ENCODE peak calls at places on chromosomes 1 and 21, in seven cellular contexts. O is tibial artery; F is naive thymus-derived CD4-positive, alpha-beta T cell; Z is thoracic aorta; L is iPS DF 6.9; S is esophagus muscularis mucosa; W is hepatocyte. E is an unnamed sample.

GRCh38 chr1:234208791-234209190 is 164.5 kb upstream of the COA6 start:
- DNase-seq in O (no peak), F (no peak), Z (no peak), L (no peak), S (peak), W (no peak), E (no peak)

GRCh38 chr1:179105393-179105792 is 23.5 kb downstream of the TOR3A start:
- DNase-seq in O (no peak), F (no peak), Z (no peak), L (no peak), S (no peak), W (peak), E (no peak)

GRCh38 chr1:55057270-55057955 is 18.1 kb downstream of the PCSK9 start:
- DNase-seq in O (no peak), F (no peak), Z (no peak), L (no peak), S (no peak), W (no peak), E (no peak)

GRCh38 chr1:19003371-19004290 is 47.2 kb upstream of the IFFO2 start:
- DNase-seq in O (no peak), F (no peak), Z (no peak), L (no peak), S (no peak), W (no peak), E (peak)

GRCh38 chr1:54239603-54240002 is 39.6 kb downstream of the MRPL37 start:
- DNase-seq in O (peak), F (no peak), Z (no peak), L (no peak), S (no peak), W (no peak), E (no peak)

GRCh38 chr1:35573198-35573775 is at the start of gene TFAP2E:
- DNase-seq in O (no peak), F (no peak), Z (no peak), L (no peak), S (no peak), W (no peak), E (no peak)

GRCh38 chr21:31887596-31887920 is 14.7 kb downstream of the HUNK start:
- DNase-seq in O (peak), F (no peak), Z (no peak), L (no peak), S (no peak), W (no peak), E (no peak)

GRCh38 chr21:33940846-33941245 is 25.2 kb upstream of the ATP5PO start:
- DNase-seq in O (no peak), F (no peak), Z (no peak), L (no peak), S (no peak), W (no peak), E (peak)

GRCh38 chr1:88609051-88609450 is 75.0 kb upstream of the PKN2 start:
- DNase-seq in O (no peak), F (no peak), Z (no peak), L (no peak), S (no peak), W (no peak), E (no peak)

GRCh38 chr1:213761845-213762407 is 225.8 kb upstream of the PROX1 start:
- DNase-seq in O (no peak), F (peak), Z (no peak), L (no peak), S (no peak), W (no peak), E (no peak)

GRCh38 chr1:31669786-31670582 is 25.3 kb upstream of the PEF1 start:
- DNase-seq in O (peak), F (peak), Z (peak), L (no peak), S (no peak), W (peak), E (peak)

GRCh38 chr1:209150114-209150513 is 433.4 kb upstream of the CAMK1G start:
- DNase-seq in O (no peak), F (no peak), Z (no peak), L (peak), S (no peak), W (peak), E (peak)

GRCh38 chr1:187074445-187075045 is 245.8 kb downstream of the PLA2G4A start:
- DNase-seq in O (no peak), F (no peak), Z (no peak), L (no peak), S (no peak), W (no peak), E (no peak)

GRCh38 chr1:245742891-245743290 is 588.1 kb downstream of the KIF26B start:
- DNase-seq in O (no peak), F (no peak), Z (no peak), L (no peak), S (no peak), W (no peak), E (peak)

GRCh38 chr1:107530543-107530942 is 389.7 kb downstream of the NTNG1 start:
- DNase-seq in O (no peak), F (no peak), Z (no peak), L (no peak), S (no peak), W (no peak), E (no peak)

GRCh38 chr1:90713741-90714509 is 3.2 kb downstream of the BARHL2 start:
- DNase-seq in O (no peak), F (no peak), Z (no peak), L (no peak), S (peak), W (no peak), E (no peak)

GRCh38 chr1:160748877-160749269 is 9.8 kb downstream of the SLAMF7 start:
- DNase-seq in O (no peak), F (no peak), Z (no peak), L (no peak), S (no peak), W (no peak), E (no peak)

GRCh38 chr1:1024421-1025415 is 4.8 kb downstream of the AGRN start:
- DNase-seq in O (no peak), F (no peak), Z (no peak), L (no peak), S (no peak), W (peak), E (no peak)

GRCh38 chr1:39816431-39817090 is 27.9 kb upstream of the BMP8B start:
- DNase-seq in O (peak), F (peak), Z (peak), L (peak), S (no peak), W (peak), E (peak)

GRCh38 chr1:6991271-6991670 is 206.0 kb downstream of the CAMTA1 start:
- DNase-seq in O (no peak), F (no peak), Z (no peak), L (no peak), S (no peak), W (no peak), E (peak)

GRCh38 chr1:202205523-202206190 is 12.1 kb downstream of the LGR6 start:
- DNase-seq in O (no peak), F (no peak), Z (no peak), L (no peak), S (no peak), W (no peak), E (no peak)
- H3K27ac ChIP-seq in O (no peak), F (no peak), Z (peak), L (no peak), S (no peak), W (no peak), E (no peak)

DNA sequence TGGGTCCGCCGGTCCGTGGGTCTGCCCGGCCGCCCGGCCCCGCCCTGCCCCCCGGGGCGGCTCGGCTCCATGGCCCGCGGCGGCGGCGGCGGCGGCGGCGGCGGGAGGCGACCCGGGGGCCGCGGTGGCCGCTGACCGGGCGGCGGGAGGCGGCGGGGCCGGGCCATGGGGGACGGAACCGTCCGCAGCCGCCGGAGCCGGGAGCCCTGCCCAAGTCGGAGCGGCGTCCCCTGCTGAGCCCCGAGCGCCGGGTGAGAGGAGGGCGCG is 184 bp downstream of the B4GALT2 start:
- DNase-seq in O (no peak), F (no peak), Z (no peak), L (no peak), S (no peak), W (no peak), E (no peak)
- H3K27ac ChIP-seq in O (peak), F (no peak), Z (no peak), L (no peak), S (peak), W (peak), E (peak)

DNA sequence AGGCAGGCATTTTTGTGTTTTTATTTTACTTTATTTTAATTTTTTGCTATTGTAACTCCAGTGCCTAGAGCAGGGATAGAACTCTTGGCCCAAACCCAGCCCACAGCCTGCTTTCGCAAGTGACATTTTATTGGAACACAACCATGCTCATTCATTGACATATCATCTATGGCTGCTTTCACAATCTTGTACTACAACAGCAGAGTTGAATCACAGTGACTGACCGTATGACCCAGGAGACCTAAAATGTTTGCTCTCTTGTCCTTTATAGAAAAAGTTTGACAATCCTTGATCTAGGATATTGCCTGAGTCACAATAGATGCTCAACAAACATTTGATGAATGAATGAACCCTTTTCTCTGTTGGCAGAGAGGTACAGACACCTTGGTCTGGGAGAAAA is 83.8 kb upstream of the ATP1A1 start:
- DNase-seq in O (no peak), F (no peak), Z (no peak), L (no peak), S (peak), W (no peak), E (no peak)
- H3K27ac ChIP-seq in O (no peak), F (no peak), Z (no peak), L (no peak), S (no peak), W (no peak), E (no peak)

GRCh38 chr21:44878053-44878982 is 4.8 kb upstream of the PTTG1IP start:
- DNase-seq in O (no peak), F (no peak), Z (no peak), L (no peak), S (no peak), W (peak), E (no peak)

GRCh38 chr21:44881586-44881939 is 8.1 kb upstream of the PTTG1IP start:
- DNase-seq in O (no peak), F (no peak), Z (no peak), L (no peak), S (no peak), W (no peak), E (no peak)

GRCh38 chr21:44884059-44884458 is 10.6 kb upstream of the PTTG1IP start:
- DNase-seq in O (no peak), F (no peak), Z (no peak), L (no peak), S (no peak), W (no peak), E (no peak)

GRCh38 chr21:44883250-44883649 is 9.8 kb upstream of the PTTG1IP start:
- DNase-seq in O (no peak), F (no peak), Z (no peak), L (no peak), S (no peak), W (no peak), E (no peak)

GRCh38 chr21:44880762-44881585 is 7.5 kb upstream of the PTTG1IP start:
- DNase-seq in O (no peak), F (no peak), Z (no peak), L (no peak), S (no peak), W (no peak), E (peak)
- H3K27ac ChIP-seq in O (no peak), F (peak), Z (no peak), L (no peak), S (no peak), W (peak), E (no peak)

GRCh38 chr1:100414693-100415092 is 62.4 kb downstream of the CDC14A start:
- DNase-seq in O (no peak), F (peak), Z (no peak), L (no peak), S (no peak), W (no peak), E (no peak)
- H3K27ac ChIP-seq in O (no peak), F (peak), Z (no peak), L (no peak), S (no peak), W (peak), E (no peak)

DNA sequence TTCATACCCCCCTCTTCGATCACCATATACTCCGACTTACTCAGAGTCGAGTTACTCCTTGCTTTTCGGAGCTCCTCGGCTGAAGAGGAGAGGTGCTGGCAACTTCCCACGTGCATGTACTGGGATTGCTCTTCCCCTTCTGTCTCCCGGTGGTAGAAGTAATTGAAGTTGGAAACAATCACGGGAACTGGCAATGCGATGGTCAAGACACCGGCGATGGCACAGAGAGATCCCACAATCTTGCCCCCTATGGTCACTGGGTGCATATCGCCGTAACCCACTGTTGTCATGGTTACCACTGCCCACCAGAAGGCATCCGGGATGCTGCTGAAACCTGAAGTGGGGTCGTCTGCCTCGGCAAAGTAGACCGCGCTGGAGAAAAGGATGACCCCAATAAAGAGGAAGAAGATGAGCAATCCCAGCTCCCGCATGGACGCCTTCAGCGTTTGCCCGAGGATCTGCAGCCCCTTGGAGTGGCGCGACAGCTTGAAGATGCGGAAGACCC is 1.5 kb downstream of the KCNA3 start:
- DNase-seq in O (no peak), F (no peak), Z (no peak), L (no peak), S (no peak), W (no peak), E (no peak)
- H3K27ac ChIP-seq in O (no peak), F (peak), Z (no peak), L (no peak), S (no peak), W (no peak), E (no peak)

E was measured in brain microvascular endothelial cell.